ENCODE peak calls at places on chromosomes 5 and 9, in seven cellular contexts. X, I, W, R, D, L and Y are unnamed samples.

GRCh38 chr9:11794984-11795383 is 898.2 kb upstream of the TYRP1 start:
- DNase-seq in X (no peak), I (no peak), W (no peak), R (no peak), D (no peak), L (no peak), Y (no peak)

GRCh38 chr9:83701769-83702168 is 6.0 kb downstream of the UBQLN1 start:
- DNase-seq in X (no peak), I (peak; percentile 89), W (no peak), R (no peak), D (no peak), L (no peak), Y (no peak)

GRCh38 chr9:89555426-89556375 is 49.1 kb upstream of the GADD45G start:
- DNase-seq in X (no peak), I (no peak), W (no peak), R (no peak), D (no peak), L (peak; percentile 65), Y (no peak)

GRCh38 chr9:130981761-130982147 is 27.2 kb upstream of the LAMC3 start:
- DNase-seq in X (no peak), I (no peak), W (peak; percentile 26), R (no peak), D (no peak), L (no peak), Y (no peak)

GRCh38 chr9:128152133-128152780 is 3.0 kb downstream of the LCN2 start:
- DNase-seq in X (no peak), I (no peak), W (no peak), R (no peak), D (no peak), L (no peak), Y (no peak)

GRCh38 chr9:26292943-26293342 is 599.7 kb downstream of the CAAP1 start:
- DNase-seq in X (no peak), I (no peak), W (no peak), R (no peak), D (no peak), L (no peak), Y (no peak)

GRCh38 chr9:8558176-8558575 is 758.6 kb upstream of the DMAC1 start:
- DNase-seq in X (no peak), I (no peak), W (no peak), R (no peak), D (no peak), L (no peak), Y (no peak)

GRCh38 chr9:109315889-109316640 is 4.8 kb downstream of the EPB41L4B start:
- DNase-seq in X (no peak), I (peak; percentile 48), W (peak; percentile 41), R (peak; percentile 98), D (peak; percentile 96), L (no peak), Y (peak; percentile 45)

GRCh38 chr9:124834586-124834985 is 18.7 kb upstream of the WDR38 start:
- DNase-seq in X (no peak), I (no peak), W (peak; percentile 53), R (peak; percentile 71), D (no peak), L (no peak), Y (no peak)

GRCh38 chr9:108702681-108703080 is 153.1 kb downstream of the ACTL7B start:
- DNase-seq in X (no peak), I (no peak), W (no peak), R (no peak), D (no peak), L (no peak), Y (no peak)

GRCh38 chr5:143641549-143641955 is 170.4 kb upstream of the HMHB1 start:
- DNase-seq in X (no peak), I (no peak), W (no peak), R (no peak), D (no peak), L (peak; percentile 30), Y (no peak)

GRCh38 chr9:125768803-125769202 is 21.6 kb downstream of the PBX3 start:
- DNase-seq in X (no peak), I (no peak), W (no peak), R (no peak), D (no peak), L (no peak), Y (no peak)

GRCh38 chr5:14035859-14036440 is 91.5 kb upstream of the DNAH5 start:
- DNase-seq in X (no peak), I (peak; percentile 96), W (no peak), R (peak; percentile 98), D (no peak), L (peak; percentile 19), Y (no peak)

GRCh38 chr9:89676281-89676680 is 71.5 kb downstream of the GADD45G start:
- DNase-seq in X (no peak), I (no peak), W (peak; percentile 67), R (no peak), D (peak; percentile 97), L (no peak), Y (peak; percentile 60)

GRCh38 chr9:85024374-85024773 is 354.8 kb downstream of the NTRK2 start:
- DNase-seq in X (no peak), I (no peak), W (no peak), R (no peak), D (no peak), L (no peak), Y (no peak)

GRCh38 chr9:133691659-133692363 is 46.3 kb downstream of the SARDH start:
- DNase-seq in X (peak; percentile 46), I (no peak), W (no peak), R (peak; percentile 63), D (no peak), L (no peak), Y (no peak)

GRCh38 chr5:36079200-36079761 is 12.6 kb upstream of the UGT3A2 start:
- DNase-seq in X (peak; percentile 9), I (no peak), W (peak; percentile 55), R (peak; percentile 72), D (no peak), L (peak; percentile 71), Y (peak; percentile 32)

GRCh38 chr9:94630833-94631232 is 8.5 kb downstream of the FBP1 start:
- DNase-seq in X (no peak), I (no peak), W (no peak), R (no peak), D (peak; percentile 67), L (no peak), Y (no peak)

GRCh38 chr5:170151105-170151831 is 45.6 kb downstream of the FOXI1 start:
- DNase-seq in X (no peak), I (peak; percentile 45), W (no peak), R (peak; percentile 63), D (no peak), L (peak; percentile 55), Y (no peak)

GRCh38 chr9:134474656-134475050 is 148.4 kb downstream of the RXRA start:
- DNase-seq in X (no peak), I (no peak), W (no peak), R (no peak), D (no peak), L (no peak), Y (no peak)

GRCh38 chr9:121463026-121463827 is 36.4 kb downstream of the GGTA1 start:
- DNase-seq in X (peak; percentile 35), I (no peak), W (no peak), R (no peak), D (peak; percentile 42), L (no peak), Y (no peak)

GRCh38 chr5:103598997-103599556 is 36.5 kb upstream of the NUDT12 start:
- DNase-seq in X (no peak), I (peak; percentile 59), W (no peak), R (no peak), D (no peak), L (no peak), Y (no peak)

GRCh38 chr9:135328485-135329417 is 150.8 kb upstream of the PPP1R26 start:
- DNase-seq in X (no peak), I (no peak), W (no peak), R (no peak), D (no peak), L (no peak), Y (no peak)

GRCh38 chr5:138655530-138656245 is 80.5 kb upstream of the HSPA9 start:
- DNase-seq in X (no peak), I (no peak), W (no peak), R (peak; percentile 78), D (no peak), L (no peak), Y (no peak)

GRCh38 chr9:94082956-94083355 is 1.3 kb upstream of the PTPDC1 start:
- DNase-seq in X (no peak), I (no peak), W (no peak), R (no peak), D (no peak), L (no peak), Y (no peak)

GRCh38 chr5:74651710-74652109 is 11.2 kb upstream of the ENC1 start:
- DNase-seq in X (no peak), I (no peak), W (no peak), R (no peak), D (peak; percentile 39), L (no peak), Y (no peak)

GRCh38 chr9:91164724-91165520 is 196.8 kb downstream of the AUH start:
- DNase-seq in X (peak; percentile 80), I (peak; percentile 70), W (no peak), R (peak; percentile 91), D (peak; percentile 79), L (no peak), Y (no peak)

GRCh38 chr5:176438959-176439757 is 9.0 kb upstream of the FAF2 start:
- DNase-seq in X (no peak), I (no peak), W (no peak), R (peak; percentile 79), D (no peak), L (no peak), Y (no peak)

GRCh38 chr9:79824265-79824664 is 252.5 kb downstream of the TLE4 start:
- DNase-seq in X (no peak), I (no peak), W (no peak), R (no peak), D (no peak), L (no peak), Y (no peak)

GRCh38 chr5:77012601-77013000 is 17.6 kb upstream of the AGGF1 start:
- DNase-seq in X (no peak), I (no peak), W (no peak), R (no peak), D (no peak), L (no peak), Y (no peak)